ENCODE peak calls at places on chromosomes 1 and 21, in nine cellular contexts. L is activated T-cell treated with anti-CD3 and anti-CD28 coated beads, Interleukin-2, amount 50 U/mL, for 72 hours; G is activated CD4-positive, alpha-beta T cell treated with anti-CD3 and anti-CD28 coated beads for 48 hours; B is T-helper 2 cell; S is stimulated activated effector memory CD8-positive, alpha-beta T cell treated with anti-CD3 and anti-CD28 coated beads, Interleukin-12 subunit alpha, Interleukin-12 subunit beta, amount 100 ng/mL, for 72 hours; X is epithelial cell of prostate; Y is CD8-positive, alpha-beta memory T cell; D is psoas muscle; R is GM23248. N is an unnamed sample.

GRCh38 chr1:179119466-179119865 is 37.6 kb downstream of the TOR3A start:
- DNase-seq in L (no peak), G (no peak), B (no peak), S (no peak), X (no peak), Y (no peak), D (no peak), R (no peak), N (no peak)

GRCh38 chr1:82920418-82921248 is 1078.3 kb downstream of the TTLL7 start:
- DNase-seq in L (no peak), G (no peak), B (no peak), S (no peak), X (no peak), Y (no peak), D (no peak), R (peak; percentile 4), N (no peak)

GRCh38 chr1:54234284-54234683 is 34.3 kb downstream of the MRPL37 start:
- DNase-seq in L (no peak), G (no peak), B (no peak), S (no peak), X (no peak), Y (no peak), D (no peak), R (no peak), N (no peak)

GRCh38 chr1:145956776-145957442 is 908 bp downstream of the LIX1L start:
- DNase-seq in L (no peak), G (no peak), B (peak; percentile 18), S (no peak), X (no peak), Y (peak; percentile 31), D (peak; percentile 43), R (peak; percentile 61), N (no peak)

GRCh38 chr1:158007180-158007579 is 13.7 kb downstream of the KIRREL1 start:
- DNase-seq in L (no peak), G (no peak), B (no peak), S (no peak), X (no peak), Y (no peak), D (no peak), R (no peak), N (no peak)

GRCh38 chr1:165162671-165163241 is 193.8 kb downstream of the LMX1A start:
- DNase-seq in L (no peak), G (no peak), B (no peak), S (no peak), X (peak; percentile 43), Y (no peak), D (no peak), R (peak; percentile 6), N (no peak)

GRCh38 chr1:41874903-41875411 is 43.8 kb downstream of the HIVEP3 start:
- DNase-seq in L (no peak), G (no peak), B (no peak), S (no peak), X (no peak), Y (no peak), D (no peak), R (no peak), N (no peak)

GRCh38 chr1:223702735-223703667 is 9.3 kb upstream of the CAPN2 start:
- DNase-seq in L (peak; percentile 55), G (no peak), B (no peak), S (no peak), X (no peak), Y (no peak), D (no peak), R (peak; percentile 96), N (no peak)

GRCh38 chr1:52927219-52928082 is at the start of gene SCP2:
- DNase-seq in L (peak; percentile 83), G (peak; percentile 84), B (peak; percentile 60), S (peak; percentile 59), X (no peak), Y (peak; percentile 71), D (peak; percentile 89), R (peak; percentile 89), N (peak; percentile 93)

GRCh38 chr1:88302843-88303486 is 381.1 kb upstream of the PKN2 start:
- DNase-seq in L (no peak), G (no peak), B (no peak), S (no peak), X (no peak), Y (no peak), D (no peak), R (peak; percentile 80), N (no peak)

GRCh38 chr21:42463861-42464515 is 32.0 kb downstream of the RSPH1 start:
- DNase-seq in L (peak; percentile 59), G (peak; percentile 78), B (peak; percentile 80), S (peak; percentile 49), X (no peak), Y (peak; percentile 79), D (no peak), R (peak; percentile 16), N (no peak)

GRCh38 chr1:147201276-147201675 is 23.9 kb downstream of the FMO5 start:
- DNase-seq in L (no peak), G (no peak), B (no peak), S (no peak), X (no peak), Y (no peak), D (no peak), R (peak; percentile 12), N (no peak)

GRCh38 chr1:94640125-94640524 is 98.6 kb upstream of the F3 start:
- DNase-seq in L (no peak), G (no peak), B (no peak), S (no peak), X (no peak), Y (no peak), D (no peak), R (no peak), N (no peak)

GRCh38 chr21:35026617-35027557 is 22.2 kb downstream of the RUNX1 start:
- DNase-seq in L (peak; percentile 87), G (peak; percentile 87), B (peak; percentile 91), S (no peak), X (no peak), Y (peak; percentile 91), D (peak; percentile 66), R (peak; percentile 18), N (peak; percentile 93)

GRCh38 chr1:54287176-54287650 is 87.2 kb downstream of the MRPL37 start:
- DNase-seq in L (peak; percentile 85), G (peak; percentile 85), B (peak; percentile 45), S (peak; percentile 28), X (peak; percentile 37), Y (peak; percentile 77), D (peak; percentile 79), R (peak; percentile 83), N (peak; percentile 93)

GRCh38 chr1:30323841-30324240 is 399.5 kb downstream of the MATN1 start:
- DNase-seq in L (no peak), G (no peak), B (no peak), S (no peak), X (no peak), Y (no peak), D (no peak), R (no peak), N (peak; percentile 37)

GRCh38 chr1:31127266-31127665 is 61.7 kb upstream of the PUM1 start:
- DNase-seq in L (no peak), G (no peak), B (no peak), S (no peak), X (no peak), Y (no peak), D (no peak), R (peak; percentile 74), N (no peak)

GRCh38 chr1:9198538-9199361 is 35.8 kb upstream of the H6PD start:
- DNase-seq in L (peak; percentile 28), G (peak; percentile 27), B (no peak), S (no peak), X (no peak), Y (no peak), D (peak; percentile 48), R (peak; percentile 68), N (no peak)

GRCh38 chr1:85330206-85330605 is 53.8 kb upstream of the BCL10 start:
- DNase-seq in L (no peak), G (no peak), B (no peak), S (no peak), X (no peak), Y (no peak), D (no peak), R (peak; percentile 78), N (no peak)

GRCh38 chr1:235601087-235601486 is 48.5 kb downstream of the GNG4 start:
- DNase-seq in L (peak; percentile 15), G (peak; percentile 46), B (no peak), S (no peak), X (no peak), Y (no peak), D (no peak), R (peak; percentile 32), N (no peak)

GRCh38 chr21:45410865-45411809 is 6.2 kb downstream of the COL18A1 start:
- DNase-seq in L (no peak), G (no peak), B (no peak), S (no peak), X (no peak), Y (no peak), D (peak; percentile 15), R (no peak), N (peak; percentile 72)

GRCh38 chr1:75342799-75343198 is 208.6 kb downstream of the LHX8 start:
- DNase-seq in L (no peak), G (no peak), B (no peak), S (no peak), X (no peak), Y (no peak), D (no peak), R (no peak), N (no peak)

GRCh38 chr1:176876966-176877515 is 287.5 kb downstream of the ASTN1 start:
- DNase-seq in L (no peak), G (no peak), B (no peak), S (no peak), X (no peak), Y (no peak), D (no peak), R (no peak), N (no peak)

GRCh38 chr1:194873328-194873923 is 1687.0 kb upstream of the B3GALT2 start:
- DNase-seq in L (no peak), G (no peak), B (no peak), S (no peak), X (no peak), Y (no peak), D (no peak), R (no peak), N (no peak)

GRCh38 chr1:31731049-31731565 is 27.3 kb upstream of the COL16A1 start:
- DNase-seq in L (no peak), G (no peak), B (no peak), S (no peak), X (no peak), Y (no peak), D (no peak), R (no peak), N (no peak)

GRCh38 chr1:31065310-31066217 is at the start of gene PUM1:
- DNase-seq in L (peak; percentile 99), G (peak; percentile 99), B (peak; percentile 97), S (peak; percentile 94), X (peak; percentile 93), Y (peak; percentile 98), D (peak; percentile 98), R (peak; percentile 100), N (peak; percentile 98)

GRCh38 chr1:212242288-212242984 is 42.8 kb upstream of the PPP2R5A start:
- DNase-seq in L (no peak), G (no peak), B (no peak), S (no peak), X (no peak), Y (no peak), D (no peak), R (no peak), N (no peak)

GRCh38 chr1:155698382-155699038 is 9.6 kb downstream of the DAP3 start:
- DNase-seq in L (no peak), G (no peak), B (no peak), S (no peak), X (no peak), Y (no peak), D (no peak), R (peak; percentile 77), N (no peak)

GRCh38 chr1:78170845-78171244 is 125.1 kb downstream of the GIPC2 start:
- DNase-seq in L (no peak), G (no peak), B (no peak), S (no peak), X (no peak), Y (no peak), D (no peak), R (peak; percentile 1), N (no peak)

GRCh38 chr1:247402099-247402706 is 13.8 kb upstream of the NLRP3 start:
- DNase-seq in L (no peak), G (no peak), B (no peak), S (no peak), X (no peak), Y (no peak), D (no peak), R (no peak), N (no peak)

GRCh38 chr1:154349121-154349520 is 23.8 kb downstream of the ATP8B2 start:
- DNase-seq in L (no peak), G (no peak), B (no peak), S (no peak), X (no peak), Y (no peak), D (no peak), R (no peak), N (no peak)